ENCODE peak calls at places on chromosomes 12 and 14, in four cellular contexts. I is gastrocnemius medialis, L is neural progenitor cell, R is suprapubic skin. B is an unnamed sample. For H3K9me3, the result is how much of the 10 kb centered on the place peaks cover.

GRCh38 chr14:53596845-53597525 is 359.6 kb downstream of the BMP4 start:
- DNase-seq in L (no peak), R (no peak), I (no peak), B (no peak)

GRCh38 chr12:12133259-12133658 is 62.5 kb downstream of the BCL2L14 start:
- DNase-seq in L (peak), I (no peak), R (no peak), B (no peak)

GRCh38 chr12:65313704-65314317 is 35.3 kb downstream of the MSRB3 start:
- DNase-seq in R (no peak), L (peak), I (no peak), B (no peak)

GRCh38 chr14:29518335-29518734 is 409.3 kb downstream of the PRKD1 start:
- DNase-seq in R (no peak), L (no peak), I (no peak), B (no peak)

GRCh38 chr12:89862511-89863331 is 154.1 kb upstream of the ATP2B1 start:
- DNase-seq in R (no peak), I (peak), L (no peak), B (no peak)

GRCh38 chr12:22738945-22739344 is 114.0 kb downstream of the ETNK1 start:
- DNase-seq in L (no peak), I (no peak), R (no peak), B (no peak)

GRCh38 chr12:96041181-96041580 is 5.8 kb upstream of the LTA4H start:
- DNase-seq in R (no peak), I (no peak), L (no peak), B (no peak)

GRCh38 chr14:23573384-23573783 is 5.2 kb downstream of the JPH4 start:
- DNase-seq in L (no peak), I (peak), R (peak), B (no peak)

GRCh38 chr12:89181271-89181920 is 170.9 kb downstream of the DUSP6 start:
- DNase-seq in R (no peak), L (no peak), I (no peak), B (no peak)

GRCh38 chr12:69059465-69060457 is 126.8 kb upstream of the CPM start:
- DNase-seq in I (no peak), L (no peak), R (no peak), B (no peak)

GRCh38 chr12:14850929-14851663 is 7.8 kb upstream of the ART4 start:
- DNase-seq in L (no peak), I (no peak), R (no peak), B (no peak)

GRCh38 chr14:61561657-61562276 is 133.5 kb upstream of the HIF1A start:
- DNase-seq in I (peak), R (peak), L (no peak), B (peak)

GRCh38 chr14:101950100-101950499 is 14.3 kb upstream of the DYNC1H1 start:
- DNase-seq in R (peak), L (no peak), I (no peak), B (no peak)

GRCh38 chr12:53560912-53561589 is 53.8 kb upstream of the NPFF start:
- DNase-seq in I (no peak), R (no peak), L (no peak), B (no peak)

GRCh38 chr14:81771876-81772275 is 238.2 kb upstream of the SEL1L start:
- DNase-seq in I (no peak), L (no peak), R (no peak), B (no peak)

GRCh38 chr14:29390046-29390841 is 537.4 kb downstream of the PRKD1 start:
- DNase-seq in L (peak), I (no peak), R (no peak), B (no peak)

GRCh38 chr14:32941668-32942065 is 3.0 kb downstream of the NPAS3 start:
- DNase-seq in L (no peak), I (no peak), R (no peak), B (no peak)

GRCh38 chr12:57171668-57172067 is 24.2 kb upstream of the LRP1-AS start:
- DNase-seq in L (no peak), I (peak), R (no peak), B (peak)

GRCh38 chr14:69096766-69097475 is 56.0 kb downstream of the DCAF5 start:
- DNase-seq in I (no peak), L (no peak), R (no peak), B (no peak)

GRCh38 chr14:48748151-48748550 is 838.0 kb downstream of the RPS29 start:
- DNase-seq in L (no peak), I (no peak), R (no peak), B (no peak)

GRCh38 chr12:125878483-125878882 is 813.2 kb downstream of the AACS start:
- DNase-seq in R (no peak), I (no peak), L (no peak), B (no peak)

GRCh38 chr12:2548095-2548494 is 246.7 kb upstream of the FKBP4 start:
- DNase-seq in I (no peak), R (no peak), L (no peak), B (no peak)

GRCh38 chr12:46401703-46402102 is 29.1 kb upstream of the SLC38A2 start:
- DNase-seq in I (no peak), R (no peak), L (no peak), B (peak)

GRCh38 chr14:94474581-94475031 is 1.4 kb downstream of the SERPINA9 start:
- DNase-seq in R (no peak), L (peak), I (no peak), B (no peak)

GRCh38 chr12:79566452-79566851 is 124.3 kb downstream of the PAWR start:
- DNase-seq in I (no peak), L (no peak), R (no peak), B (no peak)

GRCh38 chr12:120257041-120257821 is 8.3 kb downstream of the PXN start:
- DNase-seq in I (peak), R (no peak), L (no peak), B (peak)

GRCh38 chr12:106736051-106736957 is 38.2 kb upstream of the RIC8B start:
- DNase-seq in I (no peak), R (no peak), L (no peak), B (no peak)

GRCh38 chr14:81676395-81676794 is 142.7 kb upstream of the SEL1L start:
- DNase-seq in R (no peak), L (no peak), I (no peak), B (no peak)

GRCh38 chr12:57126561-57126960 is 1.7 kb upstream of the LRP1 start:
- DNase-seq in L (no peak), I (no peak), R (no peak), B (peak)

DNA sequence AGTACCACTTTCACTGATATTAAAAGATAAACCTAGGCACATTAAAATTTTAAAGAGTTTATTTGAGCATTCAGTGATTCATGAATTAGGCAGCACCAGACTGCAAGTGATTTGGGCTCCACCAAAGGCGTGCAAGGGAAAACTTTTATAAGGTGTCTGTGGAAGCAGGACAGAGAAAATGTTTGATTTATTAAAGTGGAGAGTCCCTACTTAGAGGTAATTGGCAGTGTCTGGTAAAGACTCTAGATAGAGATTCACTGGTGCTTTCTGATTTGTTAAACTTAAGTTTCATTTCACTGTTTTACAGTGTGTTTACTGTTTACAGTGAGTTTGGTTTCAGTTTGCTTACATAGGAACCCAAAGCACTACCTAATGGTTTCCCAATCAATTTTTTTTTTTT is 72.8 kb downstream of the ANKS1B start:
- DNase-seq in I (no peak), R (no peak), L (no peak), B (no peak)
- H3K27ac ChIP-seq in I (peak), R (no peak), L (no peak), B (no peak)

DNA sequence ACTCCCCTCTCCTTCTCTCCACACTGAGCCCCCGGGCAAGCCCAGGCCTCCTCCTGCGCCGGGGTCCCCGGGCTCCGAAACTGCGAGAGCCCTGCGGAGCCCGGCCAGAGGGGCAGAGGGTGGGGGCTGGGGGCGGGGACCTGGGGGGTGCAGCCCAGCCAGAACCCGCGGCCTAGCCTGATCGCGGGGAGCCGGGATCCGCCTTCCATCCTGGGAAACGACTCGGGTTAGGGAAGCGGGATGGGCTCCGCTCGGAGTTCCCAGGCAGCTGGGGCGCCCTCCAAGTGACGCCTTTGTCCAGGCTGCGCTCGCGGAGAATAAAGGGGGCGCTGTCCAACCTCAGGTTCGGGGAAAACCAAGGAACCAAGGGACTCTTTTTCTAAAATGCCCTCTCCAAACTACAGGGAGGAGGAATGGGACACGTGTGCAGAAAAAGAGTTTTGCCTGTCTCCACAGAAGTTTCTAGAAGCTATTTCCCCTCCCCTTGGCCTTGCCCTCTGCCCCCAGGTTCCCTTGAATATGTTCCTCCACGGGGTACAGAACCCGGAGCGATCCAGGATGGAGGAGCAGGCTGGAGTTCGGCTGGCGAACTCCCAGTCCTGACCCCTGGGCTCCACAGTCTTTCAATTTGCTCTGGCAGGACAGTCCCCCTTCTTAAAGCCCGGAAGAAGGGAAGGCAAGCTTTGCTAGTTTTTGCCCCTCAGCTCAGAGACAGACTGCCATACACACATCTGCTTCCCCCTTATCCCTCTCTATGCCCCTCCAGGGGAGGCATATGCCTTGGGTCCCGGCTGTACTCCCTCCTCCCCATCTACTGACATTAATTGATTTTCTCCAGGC is 13.9 kb downstream of the NKX2-1 start:
- DNase-seq in L (peak), R (no peak), I (no peak), B (no peak)
- H3K4me3 ChIP-seq in L (no peak), R (no peak), I (no peak), B (no peak)

DNA sequence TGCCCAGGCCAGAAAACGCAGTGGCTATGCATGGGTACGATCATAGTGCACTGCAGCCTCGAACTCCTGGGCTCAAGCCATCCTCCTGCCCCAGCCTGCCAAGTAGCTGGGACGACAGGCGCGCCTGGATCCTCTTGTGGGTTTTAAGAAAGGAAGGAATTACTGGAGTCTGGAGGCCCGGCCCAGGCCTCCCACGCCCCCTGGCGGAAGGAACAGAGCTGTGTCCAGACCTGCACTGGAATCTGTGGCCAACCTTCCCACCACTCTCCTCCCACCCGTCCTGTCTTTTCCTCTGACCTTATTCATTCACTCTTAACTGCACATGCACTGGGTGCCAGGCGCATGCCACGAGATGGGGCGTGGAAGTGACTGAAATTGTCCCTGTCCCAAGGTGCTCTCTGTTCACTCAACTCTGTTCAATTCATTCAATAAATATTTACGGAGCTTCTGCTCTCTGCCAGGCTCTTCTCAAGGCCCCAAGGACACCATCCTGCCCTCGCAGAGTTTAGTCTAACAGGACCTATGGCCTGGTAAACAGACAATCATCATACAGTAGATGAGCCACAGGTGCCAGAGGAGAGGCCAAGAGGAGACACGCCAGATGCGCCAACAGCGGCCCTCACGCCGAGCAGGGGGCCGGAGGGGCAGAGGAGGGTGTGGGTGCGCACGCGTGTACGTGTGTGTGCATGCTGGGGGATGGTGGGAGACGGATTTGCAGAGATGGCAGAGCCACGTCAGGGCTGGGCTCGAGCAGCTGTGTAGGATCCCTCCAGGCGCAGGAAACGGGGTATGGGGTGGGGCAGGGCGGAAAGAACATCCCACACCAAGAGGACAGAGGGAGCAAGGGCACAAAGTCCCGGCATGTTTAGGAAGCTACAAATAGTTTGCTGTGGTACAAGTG is 13.7 kb upstream of the TMEM106C start:
- DNase-seq in I (peak), L (peak), R (peak), B (peak)
- H3K9me3 ChIP-seq in I (under half), L (under half), R (under half), B (under half)

DNA sequence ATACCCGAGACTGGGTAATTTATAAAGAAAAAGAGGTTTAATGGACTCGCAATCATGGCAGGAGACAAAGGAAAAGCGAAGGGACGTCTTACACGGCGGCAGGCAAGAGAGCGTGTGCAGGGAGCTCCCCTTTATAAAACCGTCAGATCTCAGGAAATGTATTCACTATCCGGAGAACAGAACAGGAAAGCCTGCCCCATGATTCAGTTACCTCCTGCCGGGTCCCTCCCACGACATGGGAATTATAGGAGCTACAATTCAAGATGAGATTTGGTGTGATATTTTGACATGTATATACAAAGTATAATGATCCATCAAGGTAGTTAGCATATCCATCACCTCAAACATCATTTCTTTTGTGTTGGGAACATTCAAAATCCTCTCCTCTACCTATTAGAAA is 2.3 kb upstream of the CDCA4 start:
- DNase-seq in I (no peak), L (no peak), R (peak), B (no peak)
- H3K27ac ChIP-seq in I (no peak), L (no peak), R (no peak), B (no peak)

GRCh38 chr14:44959538-44959937 is 2.2 kb downstream of the KLHL28 start:
- DNase-seq in I (no peak), L (no peak), R (no peak), B (no peak)
- H3K4me3 ChIP-seq in I (no peak), L (peak), R (no peak), B (no peak)

DNA sequence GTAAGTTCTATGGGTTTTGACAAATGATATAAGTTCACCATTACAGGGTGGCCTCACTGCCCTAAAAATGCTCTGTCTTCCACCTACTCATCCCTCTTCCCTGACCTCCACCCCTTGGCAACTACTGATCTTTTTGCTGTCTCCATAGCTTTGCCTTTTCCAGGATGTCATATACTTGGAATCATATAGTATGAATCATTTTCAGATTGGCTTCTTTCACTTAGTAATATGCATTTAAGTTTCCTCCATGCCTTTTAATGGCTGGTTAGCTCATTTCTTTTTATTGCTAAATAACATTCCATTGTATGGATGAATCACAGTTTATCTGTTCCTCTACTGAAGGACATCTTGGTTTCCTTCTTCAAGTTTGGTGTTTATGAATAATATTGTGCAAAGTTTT is 14.0 kb upstream of the PEX5 start:
- DNase-seq in L (no peak), I (no peak), R (no peak), B (no peak)
- H3K9me3 ChIP-seq in L (under half), I (under half), R (under half), B (under half)

GRCh38 chr12:124683725-124684124 is 116.3 kb upstream of the NCOR2 start:
- DNase-seq in R (no peak), I (no peak), L (no peak), B (no peak)
- H3K27ac ChIP-seq in R (peak), I (no peak), L (no peak), B (no peak)

GRCh38 chr14:20476795-20477194 is 7.6 kb downstream of the PNP start:
- DNase-seq in R (no peak), L (no peak), I (no peak), B (no peak)

GRCh38 chr14:20482382-20482781 is 13.2 kb downstream of the PNP start:
- DNase-seq in I (no peak), L (no peak), R (no peak), B (no peak)

GRCh38 chr14:20477211-20477876 is 8.1 kb downstream of the PNP start:
- DNase-seq in R (no peak), I (no peak), L (no peak), B (no peak)

DNA sequence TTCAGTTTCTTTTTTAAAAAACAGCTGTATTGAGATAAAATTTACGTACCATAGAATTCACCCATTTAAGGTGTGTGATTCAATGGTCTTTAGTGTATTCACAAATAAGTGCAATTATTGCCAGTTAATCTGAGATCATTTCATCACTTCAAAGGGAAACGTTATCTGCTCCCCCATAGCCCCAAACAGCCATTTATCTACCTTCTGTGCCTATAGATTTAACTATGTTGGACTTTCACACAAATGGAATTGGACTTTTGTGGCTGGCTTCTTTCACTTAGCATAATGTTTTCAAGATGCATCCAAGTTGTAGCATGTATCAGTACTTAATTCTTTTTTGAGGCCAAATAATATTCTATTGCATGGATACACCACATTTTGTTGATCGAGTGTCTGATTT is 9.7 kb downstream of the PNP start:
- DNase-seq in I (no peak), L (no peak), R (no peak), B (no peak)
- H3K4me3 ChIP-seq in I (no peak), L (no peak), R (no peak), B (no peak)